ENCODE peak calls at places on chromosomes 12 and 14, in four cellular contexts. N is AG04450, M is AG04449, X is AG09309. B is an unnamed sample.
A peak's percentile ranks its signal among the peaks of the same experiment; 100 is the strongest.

GRCh38 chr12:79512068-79512467 is 178.7 kb downstream of the PAWR start:
- DNase-seq in N (no peak), M (no peak), X (no peak), B (no peak)

GRCh38 chr12:54689034-54689372 is 40.8 kb upstream of the DCD start:
- DNase-seq in N (no peak), M (no peak), X (no peak), B (no peak)

GRCh38 chr12:130661059-130661458 is 55.0 kb downstream of the RIMBP2 start:
- DNase-seq in N (no peak), M (no peak), X (no peak), B (no peak)

GRCh38 chr14:90851327-90852036 is 35.3 kb upstream of the TTC7B start:
- DNase-seq in N (no peak), M (no peak), X (no peak), B (no peak)

GRCh38 chr12:71045781-71046180 is 112.0 kb downstream of the TSPAN8 start:
- DNase-seq in N (no peak), M (peak; percentile 37), X (no peak), B (no peak)

GRCh38 chr14:77025744-77026165 is 2.8 kb downstream of the IRF2BPL start:
- DNase-seq in N (no peak), M (no peak), X (no peak), B (no peak)

GRCh38 chr14:93010543-93011541 is 87.9 kb downstream of the CHGA start:
- DNase-seq in N (no peak), M (no peak), X (no peak), B (no peak)

GRCh38 chr12:11688831-11689230 is 39.4 kb downstream of the ETV6 start:
- DNase-seq in N (no peak), M (peak; percentile 14), X (peak; percentile 20), B (no peak)

GRCh38 chr12:118185602-118186397 is 49.9 kb downstream of the PEBP1 start:
- DNase-seq in N (no peak), M (no peak), X (no peak), B (no peak)

DNA sequence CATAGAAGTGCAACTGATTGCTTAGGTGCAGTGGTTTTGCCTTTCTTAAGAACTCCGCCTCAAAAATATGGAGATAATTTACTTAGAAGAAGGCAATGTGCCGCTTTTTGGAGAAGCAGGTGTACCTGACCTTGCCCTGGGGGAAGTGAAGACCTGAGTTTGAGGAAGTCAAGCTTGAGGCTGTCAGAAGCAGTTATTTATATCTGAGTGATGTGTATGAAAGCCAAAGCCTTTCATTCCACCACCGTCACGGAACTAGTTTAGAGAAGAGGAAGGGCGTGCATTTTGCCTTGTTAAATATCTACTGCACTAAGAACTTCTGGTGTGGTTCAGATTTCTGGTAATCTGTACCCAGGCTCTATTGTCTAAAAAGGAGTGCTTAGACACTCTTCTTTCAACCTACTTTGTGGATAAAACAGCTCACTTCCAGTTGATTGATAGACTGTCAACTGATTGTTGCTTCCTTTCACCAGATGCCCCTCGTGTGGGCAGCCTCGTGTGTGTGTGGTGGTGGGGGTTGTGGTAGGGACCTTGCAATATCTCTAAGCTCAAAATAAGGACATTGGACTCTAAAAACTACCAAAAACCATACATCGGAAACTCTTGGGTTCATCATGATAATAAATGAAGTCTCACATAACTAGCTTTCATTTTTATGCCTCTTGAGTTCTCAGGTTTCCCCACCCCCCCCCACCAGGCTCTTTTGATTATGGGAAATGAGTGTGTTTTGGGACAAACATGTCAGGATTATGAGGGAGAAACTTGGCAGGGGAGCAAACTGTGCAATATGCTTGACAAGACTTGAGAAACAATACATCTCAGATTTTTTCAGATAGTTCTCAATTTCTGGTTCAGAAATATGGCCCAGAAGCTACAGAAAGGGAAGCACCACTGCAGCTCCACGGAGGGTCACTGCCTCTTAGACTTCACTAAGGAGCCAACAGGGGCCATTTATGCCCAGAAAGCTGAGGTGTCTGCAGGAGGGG is 78.6 kb downstream of the ARF6 start:
- DNase-seq in N (no peak), M (no peak), X (no peak), B (no peak)
- H3K4me3 ChIP-seq in N (peak overlapping the region; percentile 36), M (no peak overlapping the region), X (no peak overlapping the region), B (no peak overlapping the region)

GRCh38 chr14:75980856-75981255 is 939 bp downstream of the TGFB3 start:
- DNase-seq in N (no peak), M (no peak), X (no peak), B (no peak)
- H3K4me3 ChIP-seq in N (no peak overlapping the region), M (peak overlapping the region; percentile 12), X (peak overlapping the region; percentile 45), B (no peak overlapping the region)

DNA sequence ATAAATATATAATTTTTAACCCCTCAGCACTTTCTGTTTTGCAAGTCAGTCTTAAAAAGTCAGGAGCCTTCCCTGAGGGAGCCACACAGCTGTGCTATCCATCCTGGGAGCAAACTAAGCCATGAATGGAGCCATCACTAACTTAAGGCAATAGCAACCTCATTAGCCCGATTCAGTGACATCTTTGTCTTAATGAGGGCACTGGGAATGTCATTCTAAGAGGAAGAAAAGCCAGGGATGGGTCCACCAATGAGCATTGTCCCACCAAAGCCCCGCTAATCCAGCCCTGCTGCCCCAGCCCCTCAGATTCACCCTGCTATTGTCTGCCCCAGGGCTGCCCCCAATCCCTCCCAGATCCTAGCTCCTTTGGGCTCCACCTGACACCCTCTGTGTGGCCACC is 19.5 kb downstream of the GSC start:
- DNase-seq in N (no peak), M (no peak), X (no peak), B (no peak)
- H3K4me3 ChIP-seq in N (no peak overlapping the region), M (no peak overlapping the region), X (no peak overlapping the region), B (no peak overlapping the region)

GRCh38 chr12:91181053-91181452 is 1.6 kb downstream of the DCN start:
- DNase-seq in N (no peak), M (no peak), X (no peak), B (no peak)
- H3K4me3 ChIP-seq in N (peak overlapping the region; percentile 53), M (peak overlapping the region; percentile 62), X (peak overlapping the region; percentile 45), B (peak overlapping the region; percentile 44)

GRCh38 chr14:75226755-75227544 is 50.5 kb upstream of the TMED10 start:
- DNase-seq in N (no peak), M (no peak), X (no peak), B (no peak)

GRCh38 chr14:75232597-75232996 is 46.0 kb upstream of the FOS start:
- DNase-seq in N (no peak), M (no peak), X (no peak), B (no peak)

GRCh38 chr14:75231320-75231719 is 47.3 kb upstream of the FOS start:
- DNase-seq in N (no peak), M (no peak), X (no peak), B (no peak)

GRCh38 chr14:75229576-75229922 is 49.1 kb upstream of the FOS start:
- DNase-seq in N (no peak), M (no peak), X (no peak), B (no peak)

GRCh38 chr14:75229923-75230792 is 48.5 kb upstream of the FOS start:
- DNase-seq in N (no peak), M (no peak), X (no peak), B (no peak)
- H3K4me3 ChIP-seq in N (no peak overlapping the region), M (no peak overlapping the region), X (no peak overlapping the region), B (no peak overlapping the region)

DNA sequence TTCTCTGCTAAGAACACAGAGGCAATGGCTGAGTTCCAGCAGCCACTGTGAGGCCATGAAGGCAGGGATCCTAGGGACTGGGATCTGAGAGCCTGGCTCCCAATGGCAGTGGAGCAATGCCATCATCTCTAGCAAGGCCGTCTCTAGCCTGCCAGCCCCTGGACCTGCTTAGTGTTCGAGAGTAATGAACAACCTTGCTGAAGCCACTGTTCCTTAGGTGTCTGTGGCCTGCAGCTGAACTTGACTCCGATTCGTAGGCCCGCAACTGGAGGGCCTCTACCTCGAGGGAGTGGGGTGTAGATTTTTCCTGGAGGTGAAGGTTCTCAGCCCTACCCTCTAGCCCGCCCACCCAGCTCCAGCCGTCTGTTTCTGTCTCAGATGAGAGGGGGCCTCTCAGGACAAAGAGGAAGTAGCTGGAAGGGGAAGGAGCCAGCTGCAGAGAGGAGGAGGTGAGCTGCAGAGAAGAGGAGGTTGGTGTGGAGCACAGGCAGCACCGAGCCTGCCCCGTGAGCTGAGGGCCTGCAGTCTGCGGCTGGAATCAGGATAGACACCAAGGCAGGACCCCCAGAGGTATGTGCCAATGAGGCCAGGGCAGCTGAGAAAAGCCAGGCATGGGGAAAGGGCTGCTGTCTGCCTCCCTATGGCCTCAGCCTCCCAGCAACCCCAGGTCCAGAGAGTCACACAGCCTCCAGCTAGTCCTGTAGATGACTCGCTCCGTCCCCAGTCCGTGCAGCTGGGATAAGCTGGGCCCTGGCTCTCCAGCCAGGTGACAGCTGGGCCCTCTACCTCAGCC is at the start of gene PLD4:
- DNase-seq in N (no peak), M (no peak), X (no peak), B (no peak)
- H3K4me3 ChIP-seq in N (no peak within 1 kb of the TSS), M (no peak within 1 kb of the TSS), X (no peak within 1 kb of the TSS), B (no peak within 1 kb of the TSS)

B was measured in BJ.